ENCODE peak calls at places on chromosome 13, in four cellular contexts. W is brain microvascular endothelial cell, Q is stomach, N is gastrocnemius medialis. V is an unnamed sample. For H3K27me3, the result is how much of the 10 kb centered on the place peaks cover.

GRCh38 chr13:42266464-42266863 is 5.5 kb upstream of the AKAP11 start:
- DNase-seq in W (peak), Q (no peak), N (no peak), V (no peak)

GRCh38 chr13:36420437-36420891 is 11.8 kb upstream of the CCNA1 start:
- DNase-seq in N (peak), Q (peak), W (peak), V (peak)

GRCh38 chr13:43516401-43516826 is 270.4 kb downstream of the ENOX1 start:
- DNase-seq in Q (no peak), W (no peak), N (peak), V (no peak)

GRCh38 chr13:21010621-21011020 is 50.8 kb downstream of the LATS2 start:
- DNase-seq in Q (no peak), N (no peak), W (no peak), V (no peak)

GRCh38 chr13:81197483-81197882 is 856.6 kb upstream of the SPRY2 start:
- DNase-seq in N (no peak), Q (no peak), W (no peak), V (no peak)

GRCh38 chr13:44355643-44356042 is 18.0 kb upstream of the SERP2 start:
- DNase-seq in W (no peak), N (no peak), Q (no peak), V (no peak)

GRCh38 chr13:23673867-23674605 is 103.8 kb downstream of the TNFRSF19 start:
- DNase-seq in N (no peak), W (no peak), Q (no peak), V (no peak)

GRCh38 chr13:42696191-42696590 is 85.2 kb upstream of the FAM216B start:
- DNase-seq in N (no peak), Q (no peak), W (peak), V (no peak)

GRCh38 chr13:106369091-106369490 is 166.4 kb downstream of the EFNB2 start:
- DNase-seq in N (no peak), W (no peak), Q (no peak), V (no peak)

GRCh38 chr13:73985789-73986188 is 148.4 kb downstream of the KLF12 start:
- DNase-seq in W (no peak), N (no peak), Q (no peak), V (no peak)

GRCh38 chr13:96089139-96089538 is 768 bp upstream of the HS6ST3 start:
- DNase-seq in W (no peak), N (no peak), Q (no peak), V (no peak)
- H3K27me3 ChIP-seq in W (half or more), N (under half), Q (under half), V (under half)

GRCh38 chr13:111913790-111914189 is 153.2 kb upstream of the SOX1 start:
- DNase-seq in Q (no peak), W (no peak), N (no peak), V (no peak)
- H3K27me3 ChIP-seq in Q (under half), W (under half), N (under half), V (under half)

GRCh38 chr13:110305001-110305400 is 2.0 kb downstream of the COL4A1 start:
- DNase-seq in N (no peak), Q (no peak), W (no peak), V (no peak)
- H3K27me3 ChIP-seq in N (under half), Q (under half), W (under half), V (under half)

GRCh38 chr13:50219743-50220142 is 204.5 kb downstream of the KCNRG start:
- DNase-seq in N (no peak), W (no peak), Q (no peak), V (no peak)
- H3K27me3 ChIP-seq in N (under half), W (under half), Q (under half), V (under half)

GRCh38 chr13:28056970-28057712 is 43.2 kb downstream of the FLT3 start:
- DNase-seq in N (no peak), W (no peak), Q (no peak), V (no peak)
- H3K27me3 ChIP-seq in N (under half), W (under half), Q (under half), V (under half)

GRCh38 chr13:99294198-99294597 is 13.0 kb downstream of the GPR183 start:
- DNase-seq in Q (no peak), W (no peak), N (no peak), V (no peak)
- H3K27me3 ChIP-seq in Q (under half), W (under half), N (under half), V (under half)

GRCh38 chr13:25371158-25371557 is 616 bp upstream of the ATP8A2 start:
- DNase-seq in W (no peak), Q (no peak), N (no peak), V (no peak)
- H3K27me3 ChIP-seq in W (under half), Q (under half), N (under half), V (under half)

GRCh38 chr13:52882803-52883202 is 34.4 kb upstream of the PCDH8 start:
- DNase-seq in N (no peak), W (no peak), Q (no peak), V (no peak)
- H3K27me3 ChIP-seq in N (under half), W (under half), Q (under half), V (under half)

GRCh38 chr13:25192052-25192451 is 20.0 kb upstream of the AMER2 start:
- DNase-seq in N (no peak), Q (no peak), W (no peak), V (no peak)
- H3K27me3 ChIP-seq in N (under half), Q (under half), W (under half), V (under half)

V was measured in CD8-positive, alpha-beta T cell.